ENCODE peak calls at places on chromosomes 13 and 19, in eight cellular contexts. I is cardiac fibroblast, C is adipocyte, H is upper lobe of right lung, F is kidney epithelial cell, O is psoas muscle, S is cardiac muscle cell, Z is uterus. K is an unnamed sample.
A peak's percentile ranks its signal among the peaks of the same experiment; 100 is the strongest.

GRCh38 chr13:30585748-30586262 is 31.9 kb upstream of the USPL1 start:
- DNase-seq in I (peak; percentile 69), C (peak; percentile 16), H (no peak), F (no peak), O (no peak), S (peak; percentile 84), Z (no peak), K (no peak)

GRCh38 chr19:30851646-30852045 is 479.5 kb downstream of the ZNF536 start:
- DNase-seq in I (no peak), C (no peak), H (no peak), F (no peak), O (no peak), S (no peak), Z (no peak), K (no peak)

GRCh38 chr13:23610187-23610576 is 40.0 kb downstream of the TNFRSF19 start:
- DNase-seq in I (peak; percentile 24), C (peak; percentile 37), H (no peak), F (no peak), O (no peak), S (no peak), Z (no peak), K (no peak)

GRCh38 chr13:46598140-46598819 is 45.3 kb downstream of the LRCH1 start:
- DNase-seq in I (no peak), C (no peak), H (no peak), F (no peak), O (no peak), S (no peak), Z (no peak), K (no peak)

GRCh38 chr19:36528921-36529518 is 949 bp upstream of the ZNF260 start:
- DNase-seq in I (no peak), C (peak; percentile 22), H (no peak), F (no peak), O (no peak), S (no peak), Z (no peak), K (peak; percentile 27)

GRCh38 chr19:41870401-41870873 is 6.6 kb upstream of the CD79A start:
- DNase-seq in I (peak; percentile 70), C (peak; percentile 19), H (no peak), F (no peak), O (peak; percentile 37), S (peak; percentile 60), Z (no peak), K (no peak)

GRCh38 chr19:10111405-10111811 is at the start of gene P2RY11:
- DNase-seq in I (no peak), C (no peak), H (peak; percentile 73), F (no peak), O (peak; percentile 56), S (no peak), Z (no peak), K (peak; percentile 52)

GRCh38 chr13:110853235-110853721 is 61.6 kb downstream of the ANKRD10 start:
- DNase-seq in I (no peak), C (no peak), H (no peak), F (no peak), O (no peak), S (peak; percentile 22), Z (peak; percentile 58), K (no peak)

GRCh38 chr13:80177327-80177726 is 163.6 kb downstream of the SPRY2 start:
- DNase-seq in I (no peak), C (no peak), H (no peak), F (no peak), O (no peak), S (no peak), Z (no peak), K (no peak)

GRCh38 chr13:99655351-99656091 is 154.2 kb downstream of the TM9SF2 start:
- DNase-seq in I (no peak), C (no peak), H (no peak), F (peak; percentile 92), O (no peak), S (no peak), Z (no peak), K (no peak)

GRCh38 chr19:31676271-31677004 is 327.2 kb upstream of the TSHZ3 start:
- DNase-seq in I (peak; percentile 6), C (no peak), H (no peak), F (no peak), O (no peak), S (peak; percentile 8), Z (no peak), K (no peak)

GRCh38 chr13:32902898-32903297 is 113.3 kb upstream of the KL start:
- DNase-seq in I (peak; percentile 60), C (no peak), H (no peak), F (no peak), O (peak; percentile 84), S (peak; percentile 73), Z (peak; percentile 67), K (no peak)

GRCh38 chr13:39910041-39910440 is 254.6 kb downstream of the COG6 start:
- DNase-seq in I (no peak), C (no peak), H (no peak), F (no peak), O (no peak), S (no peak), Z (no peak), K (no peak)

GRCh38 chr13:80408270-80408669 is 67.3 kb upstream of the SPRY2 start:
- DNase-seq in I (no peak), C (no peak), H (no peak), F (no peak), O (no peak), S (no peak), Z (no peak), K (no peak)

GRCh38 chr19:5230730-5231555 is 109.7 kb downstream of the PTPRS start:
- DNase-seq in I (no peak), C (no peak), H (no peak), F (no peak), O (no peak), S (no peak), Z (no peak), K (no peak)

GRCh38 chr19:7681336-7682174 is 922 bp downstream of the TRAPPC5 start:
- DNase-seq in I (peak; percentile 83), C (peak; percentile 93), H (peak; percentile 90), F (peak; percentile 31), O (peak; percentile 89), S (peak; percentile 84), Z (peak; percentile 55), K (peak; percentile 86)

GRCh38 chr19:47019431-47020041 is at the start of gene NPAS1:
- DNase-seq in I (no peak), C (peak; percentile 53), H (no peak), F (no peak), O (no peak), S (no peak), Z (no peak), K (no peak)
- H3K4me3 ChIP-seq in I (peak within 1 kb of the TSS; percentile 40), C (peak within 1 kb of the TSS; percentile 76), H (no peak within 1 kb of the TSS), F (no peak within 1 kb of the TSS), O (peak within 1 kb of the TSS; percentile 56), S (peak within 1 kb of the TSS; percentile 39), Z (no peak within 1 kb of the TSS), K (no peak within 1 kb of the TSS)

DNA sequence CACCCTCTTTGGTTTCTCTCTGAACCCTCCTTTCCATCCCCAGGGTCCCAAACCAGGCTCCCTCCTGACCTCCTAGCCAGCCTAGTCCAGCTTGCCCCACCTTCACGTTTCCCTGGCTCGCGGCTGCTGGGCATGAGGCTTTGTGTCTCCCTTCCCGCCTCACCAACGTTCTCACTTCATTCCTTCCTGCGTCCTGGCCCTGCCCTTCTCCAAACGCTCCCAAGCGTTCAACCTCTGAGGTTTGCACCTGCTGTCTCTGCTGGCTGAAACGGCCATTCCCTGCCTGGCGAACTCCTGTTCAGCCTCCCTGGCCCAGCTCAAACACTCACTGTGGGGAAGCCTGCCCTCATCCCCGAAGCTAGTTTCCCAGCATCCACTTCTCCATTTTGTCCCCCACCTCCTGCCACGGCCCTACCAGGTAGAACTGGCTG is 12.4 kb downstream of the EPS8L1 start:
- DNase-seq in I (no peak), C (no peak), H (no peak), F (no peak), O (no peak), S (no peak), Z (no peak), K (no peak)
- H3K4me3 ChIP-seq in I (peak overlapping the region; percentile 54), C (no peak overlapping the region), H (peak overlapping the region; percentile 51), F (no peak overlapping the region), O (peak overlapping the region; percentile 68), S (no peak overlapping the region), Z (no peak overlapping the region), K (no peak overlapping the region)

DNA sequence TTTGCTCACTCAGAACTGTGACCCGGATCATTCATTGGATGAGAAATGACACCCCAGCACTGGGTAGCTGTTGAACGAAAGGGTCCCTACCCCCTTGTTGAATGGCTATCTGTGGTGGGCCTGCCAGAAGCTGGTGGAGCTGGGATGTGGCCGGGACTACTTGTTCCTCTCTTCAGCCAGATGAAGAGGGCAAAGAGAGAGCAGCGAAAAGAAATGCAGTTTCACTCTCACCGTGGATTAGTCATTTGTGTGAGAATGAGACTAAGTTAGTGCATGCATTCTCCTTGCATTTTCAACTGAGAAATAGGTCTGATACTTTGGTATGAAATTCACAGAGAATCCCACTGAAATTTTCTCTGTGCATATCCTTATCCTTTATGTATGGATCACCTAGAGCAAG is 553.1 kb downstream of the IRS2 start:
- DNase-seq in I (no peak), C (no peak), H (no peak), F (no peak), O (no peak), S (no peak), Z (no peak), K (no peak)
- H3K4me3 ChIP-seq in I (no peak overlapping the region), C (no peak overlapping the region), H (no peak overlapping the region), F (no peak overlapping the region), O (no peak overlapping the region), S (no peak overlapping the region), Z (no peak overlapping the region), K (no peak overlapping the region)

DNA sequence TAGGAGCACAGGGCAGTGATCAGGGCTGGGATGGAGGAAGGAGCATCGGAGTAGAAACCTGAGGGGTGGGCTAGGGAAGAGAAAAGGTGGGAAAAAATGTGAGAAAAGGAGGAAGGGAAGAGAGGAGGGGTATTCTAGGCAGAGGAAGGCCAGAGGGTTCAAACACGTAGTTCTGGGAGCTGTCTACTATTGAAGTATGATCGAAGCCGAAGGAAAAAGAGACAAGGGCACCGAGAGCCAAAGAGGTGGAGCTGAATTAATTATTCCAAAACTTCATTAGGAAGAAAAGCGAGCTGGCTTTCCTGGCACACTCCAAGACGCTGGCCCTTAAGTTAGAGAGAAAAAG is 7.8 kb downstream of the DLL3 start:
- DNase-seq in I (no peak), C (no peak), H (no peak), F (no peak), O (no peak), S (no peak), Z (no peak), K (no peak)
- H3K4me3 ChIP-seq in I (no peak overlapping the region), C (peak overlapping the region; percentile 76), H (peak overlapping the region; percentile 40), F (no peak overlapping the region), O (peak overlapping the region; percentile 58), S (no peak overlapping the region), Z (no peak overlapping the region), K (no peak overlapping the region)

GRCh38 chr13:109789262-109789661 is 2.9 kb upstream of the IRS2 start:
- DNase-seq in I (no peak), C (no peak), H (no peak), F (no peak), O (no peak), S (no peak), Z (no peak), K (no peak)

GRCh38 chr13:109786457-109787134 is at the start of gene IRS2:
- DNase-seq in I (peak; percentile 96), C (peak; percentile 97), H (peak; percentile 96), F (peak; percentile 76), O (peak; percentile 96), S (peak; percentile 94), Z (peak; percentile 88), K (peak; percentile 85)

GRCh38 chr13:109790951-109791605 is 4.7 kb upstream of the IRS2 start:
- DNase-seq in I (peak; percentile 58), C (peak; percentile 75), H (no peak), F (no peak), O (no peak), S (peak; percentile 52), Z (no peak), K (peak; percentile 47)

GRCh38 chr13:109790071-109790470 is 3.7 kb upstream of the IRS2 start:
- DNase-seq in I (no peak), C (peak; percentile 63), H (no peak), F (no peak), O (no peak), S (peak; percentile 45), Z (no peak), K (no peak)

GRCh38 chr13:109788372-109789195 is 2.2 kb upstream of the IRS2 start:
- DNase-seq in I (no peak), C (no peak), H (no peak), F (no peak), O (no peak), S (no peak), Z (no peak), K (no peak)
- H3K4me3 ChIP-seq in I (no peak overlapping the region), C (peak overlapping the region; percentile 87), H (no peak overlapping the region), F (no peak overlapping the region), O (no peak overlapping the region), S (no peak overlapping the region), Z (no peak overlapping the region), K (no peak overlapping the region)

K was measured in CD8-positive, alpha-beta memory T cell.